ENCODE peak calls at places on chromosome 16, in four cellular contexts. Y is WTC11, O is tibial nerve, X is progenitor cell of endocrine pancreas. D is an unnamed sample.

GRCh38 chr16:10228779-10229178 is 46.6 kb upstream of the GRIN2A start:
- DNase-seq in Y (no peak), O (no peak), X (no peak), D (no peak)

GRCh38 chr16:8594149-8594666 is 3.9 kb upstream of the TMEM114 start:
- DNase-seq in Y (no peak), O (no peak), X (no peak), D (no peak)

GRCh38 chr16:17246974-17247718 is 223.6 kb downstream of the XYLT1 start:
- DNase-seq in Y (no peak), O (no peak), X (no peak), D (no peak)

GRCh38 chr16:10929853-10930754 is 12.2 kb downstream of the DEXI start:
- DNase-seq in Y (no peak), O (no peak), X (no peak), D (no peak)

GRCh38 chr16:27235055-27235937 is 32.0 kb downstream of the KDM8 start:
- DNase-seq in Y (peak), O (peak), X (no peak), D (peak)

GRCh38 chr16:67240506-67240905 is 6.8 kb downstream of the FHOD1 start:
- DNase-seq in Y (no peak), O (no peak), X (no peak), D (no peak)

GRCh38 chr16:8712589-8713361 is 38.4 kb downstream of the ABAT start:
- DNase-seq in Y (peak), O (no peak), X (no peak), D (no peak)

GRCh38 chr16:68113765-68114240 is 28.6 kb downstream of the NFATC3 start:
- DNase-seq in Y (no peak), O (no peak), X (no peak), D (no peak)

GRCh38 chr16:58589311-58589890 is 40.2 kb downstream of the CNOT1 start:
- DNase-seq in Y (no peak), O (no peak), X (no peak), D (peak)

GRCh38 chr16:27254262-27254811 is 14.2 kb downstream of the NSMCE1 start:
- DNase-seq in Y (no peak), O (no peak), X (no peak), D (no peak)

GRCh38 chr16:379183-379960 is 2.4 kb downstream of the PGAP6 start:
- DNase-seq in Y (peak), O (no peak), X (peak), D (no peak)

GRCh38 chr16:85858984-85859817 is 39.8 kb upstream of the IRF8 start:
- DNase-seq in Y (no peak), O (no peak), X (no peak), D (no peak)

DNA sequence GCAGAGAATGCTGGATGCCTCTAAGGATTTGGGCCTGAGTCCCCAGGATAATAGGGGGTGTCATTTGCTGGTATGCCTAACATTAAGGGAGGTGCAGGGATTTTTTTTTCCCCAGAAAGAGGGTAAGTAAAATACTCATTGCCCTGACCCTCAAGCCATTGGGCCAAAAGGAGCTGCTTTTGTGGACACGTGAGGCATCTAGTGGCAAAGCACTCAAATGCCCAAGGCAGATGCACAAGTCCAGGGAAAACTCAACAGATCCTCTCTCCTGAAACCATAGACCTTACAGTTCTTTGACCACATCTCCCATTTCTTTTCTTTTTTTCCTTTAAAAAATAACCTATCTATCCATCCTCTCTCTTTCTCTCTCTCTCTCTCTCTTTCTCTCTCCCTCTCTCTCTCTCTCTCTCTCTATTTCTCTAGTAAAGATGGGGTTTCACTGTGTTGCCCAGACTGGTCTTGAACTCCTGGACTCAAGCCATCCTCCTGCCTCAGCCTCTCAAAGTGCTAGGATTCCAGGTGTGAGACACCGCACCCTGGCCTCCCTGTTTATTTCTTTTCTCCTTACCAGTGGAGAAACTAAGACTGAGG is 11.8 kb downstream of the IRX5 start:
- DNase-seq in Y (no peak), O (no peak), X (no peak), D (no peak)
- TF ChIP-seq CTCF in Y (no peak), O (no peak), X (no peak), D (no peak)

DNA sequence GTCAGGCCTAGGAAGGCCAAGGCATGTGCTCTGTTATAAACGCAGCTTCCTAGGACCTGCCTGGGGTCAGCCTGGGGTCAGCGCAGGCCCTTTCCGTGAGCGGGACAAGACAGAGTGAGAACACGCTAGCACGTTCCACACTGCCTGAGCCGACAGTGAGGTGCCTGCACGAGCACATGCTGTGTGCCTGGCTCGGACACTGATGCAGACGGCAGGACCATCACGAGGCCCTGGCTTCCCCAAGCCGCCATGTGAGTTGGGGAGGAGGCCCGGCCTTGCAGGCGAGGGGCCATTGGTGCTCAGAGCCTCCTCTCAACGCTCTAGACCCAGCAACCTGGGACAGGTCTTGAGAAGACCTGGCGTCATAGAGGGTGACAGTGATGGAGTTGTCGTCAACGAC is 9.1 kb downstream of the TMEM204 start:
- DNase-seq in Y (no peak), O (no peak), X (no peak), D (no peak)
- TF ChIP-seq CTCF in Y (no peak), O (no peak), X (no peak), D (no peak)

GRCh38 chr16:1822801-1823200 is 3.8 kb downstream of the HAGH start:
- DNase-seq in Y (no peak), O (no peak), X (no peak), D (no peak)

GRCh38 chr16:1825864-1826690 is 548 bp downstream of the HAGH start:
- DNase-seq in Y (peak), O (no peak), X (peak), D (no peak)

GRCh38 chr16:1821861-1822611 is 4.6 kb downstream of the HAGH start:
- DNase-seq in Y (no peak), O (no peak), X (no peak), D (no peak)

GRCh38 chr16:1825381-1825863 is 1.2 kb downstream of the HAGH start:
- DNase-seq in Y (no peak), O (no peak), X (no peak), D (no peak)

DNA sequence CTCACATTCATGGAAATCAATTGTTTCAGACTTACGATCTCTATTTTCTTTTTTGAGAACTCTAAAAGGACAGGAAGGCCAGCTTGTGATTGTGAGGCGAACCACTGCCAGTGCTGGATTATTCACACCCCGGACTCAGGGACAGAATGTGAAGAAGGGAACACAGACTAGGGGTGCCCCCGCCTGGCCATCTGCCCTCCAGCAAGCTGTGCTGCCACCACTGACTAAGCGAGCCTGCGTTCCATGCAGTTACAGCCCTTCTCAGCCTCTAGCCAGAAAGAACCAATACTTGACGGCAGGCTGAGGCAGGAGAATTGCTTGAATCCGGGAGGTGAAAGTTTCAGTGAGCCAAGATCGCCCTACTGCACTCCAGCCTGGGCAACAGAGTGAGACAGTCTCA is 2.8 kb downstream of the HAGH start:
- DNase-seq in Y (peak), O (no peak), X (no peak), D (no peak)
- TF ChIP-seq CTCF in Y (no peak), O (no peak), X (peak), D (no peak)

GRCh38 chr16:30085820-30086219 is 5.9 kb downstream of the TBX6 start:
- DNase-seq in Y (no peak), O (no peak), X (no peak), D (no peak)

GRCh38 chr16:30084816-30085159 is 6.9 kb downstream of the TBX6 start:
- DNase-seq in Y (no peak), O (peak), X (no peak), D (no peak)

GRCh38 chr16:30084096-30084815 is 7.5 kb downstream of the TBX6 start:
- DNase-seq in Y (no peak), O (no peak), X (no peak), D (no peak)

GRCh38 chr16:30086291-30087140 is 5.2 kb downstream of the TBX6 start:
- DNase-seq in Y (no peak), O (no peak), X (no peak), D (no peak)

GRCh38 chr16:30085247-30085646 is 6.5 kb downstream of the TBX6 start:
- DNase-seq in Y (no peak), O (no peak), X (no peak), D (no peak)
- TF ChIP-seq CTCF in Y (no peak), O (no peak), X (no peak), D (no peak)

GRCh38 chr16:25395528-25395927 is 137.9 kb upstream of the ZKSCAN2 start:
- DNase-seq in Y (peak), O (no peak), X (no peak), D (no peak)
- TF ChIP-seq CTCF in Y (peak), O (no peak), X (no peak), D (no peak)

DNA sequence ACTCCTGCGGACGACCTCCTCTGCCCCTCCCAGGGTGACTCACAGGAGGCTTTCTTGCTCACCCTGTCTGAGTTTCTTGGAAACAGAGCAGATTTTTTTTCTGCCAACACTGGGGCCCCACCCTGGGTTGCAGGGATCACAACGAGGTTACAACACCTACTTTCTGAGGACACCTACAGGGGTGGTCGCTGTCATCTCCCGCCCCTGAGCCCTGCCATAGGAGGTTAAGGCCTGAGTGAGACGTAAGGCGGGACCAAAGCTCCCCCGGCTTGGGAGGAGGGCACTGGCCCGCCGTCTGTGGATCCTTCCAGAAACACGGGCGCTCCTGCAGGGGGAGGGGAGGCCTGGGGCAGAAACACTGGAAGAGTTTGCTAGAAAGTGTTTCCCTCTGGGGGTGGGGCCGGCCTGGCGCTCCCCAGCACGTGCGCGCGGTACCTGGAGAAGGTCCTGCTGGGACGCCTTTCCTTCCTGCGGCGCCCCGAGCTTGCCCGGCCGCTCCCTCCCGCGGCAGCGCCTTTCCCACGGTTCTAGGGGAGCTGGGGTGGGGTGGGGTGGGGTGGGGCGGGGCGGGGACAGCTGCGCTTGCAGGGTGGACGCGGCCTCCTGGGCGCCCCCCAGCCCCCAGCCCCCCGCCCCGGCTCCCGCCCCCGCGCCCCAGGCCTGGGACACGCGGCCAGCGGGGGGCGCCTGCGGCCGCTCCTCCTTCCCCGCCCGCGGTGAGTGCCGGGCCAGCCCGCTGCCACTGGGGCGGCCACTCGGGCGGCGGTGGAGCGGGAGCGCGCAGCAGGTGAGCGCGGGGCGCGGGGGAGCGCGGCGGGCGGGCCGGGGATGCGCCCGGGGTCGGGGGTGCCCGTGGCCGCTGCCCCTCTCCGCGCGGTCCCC is 20.7 kb upstream of the ADCY7 start:
- DNase-seq in Y (no peak), O (no peak), X (peak), D (no peak)
- TF ChIP-seq CTCF in Y (no peak), O (peak), X (peak), D (no peak)